ENCODE peak calls at places on chromosomes 2 and 18, in five cellular contexts. Y is tibial nerve, D is astrocyte, H is tibial artery, Z is adrenal gland. M is an unnamed sample.

GRCh38 chr2:74867841-74868658 is 34.1 kb downstream of the HK2 start:
- DNase-seq in Y (no peak), D (peak; percentile 77), H (peak; percentile 76), Z (no peak), M (no peak)

GRCh38 chr2:205769494-205769848 is 87.2 kb downstream of the NRP2 start:
- DNase-seq in Y (no peak), D (peak; percentile 95), H (no peak), Z (no peak), M (peak; percentile 78)

GRCh38 chr2:113212245-113213060 is 38.7 kb downstream of the PSD4 start:
- DNase-seq in Y (peak; percentile 41), D (no peak), H (peak; percentile 73), Z (no peak), M (no peak)

GRCh38 chr2:219285894-219286425 is 6.8 kb downstream of the DNAJB2 start:
- DNase-seq in Y (peak; percentile 65), D (peak; percentile 30), H (no peak), Z (peak; percentile 60), M (peak; percentile 29)

GRCh38 chr2:19837235-19837766 is 64.5 kb downstream of the TTC32 start:
- DNase-seq in Y (no peak), D (no peak), H (no peak), Z (no peak), M (no peak)

GRCh38 chr18:74225193-74225840 is 66.4 kb downstream of the CYB5A start:
- DNase-seq in Y (no peak), D (no peak), H (no peak), Z (peak; percentile 63), M (no peak)

GRCh38 chr18:3466872-3467271 is 16.9 kb downstream of the TGIF1 start:
- DNase-seq in Y (no peak), D (no peak), H (no peak), Z (no peak), M (no peak)

GRCh38 chr2:235444101-235444597 is 49.7 kb upstream of the AGAP1 start:
- DNase-seq in Y (no peak), D (no peak), H (no peak), Z (no peak), M (no peak)

GRCh38 chr2:45506756-45507155 is 104.3 kb downstream of the SRBD1 start:
- DNase-seq in Y (no peak), D (no peak), H (no peak), Z (no peak), M (no peak)

GRCh38 chr2:162750033-162750432 is 88.5 kb downstream of the KCNH7 start:
- DNase-seq in Y (no peak), D (no peak), H (no peak), Z (no peak), M (no peak)

GRCh38 chr2:234823877-234824376 is 127.9 kb upstream of the SH3BP4 start:
- DNase-seq in Y (peak; percentile 45), D (peak; percentile 100), H (peak; percentile 71), Z (peak; percentile 79), M (peak; percentile 96)

GRCh38 chr18:67043276-67043675 is 439.4 kb upstream of the CDH19 start:
- DNase-seq in Y (no peak), D (no peak), H (no peak), Z (no peak), M (no peak)

GRCh38 chr2:134295441-134295840 is 41.6 kb downstream of the MGAT5 start:
- DNase-seq in Y (no peak), D (no peak), H (no peak), Z (no peak), M (no peak)

GRCh38 chr18:56097561-56098095 is 509.6 kb upstream of the TCF4 start:
- DNase-seq in Y (no peak), D (peak; percentile 35), H (no peak), Z (no peak), M (no peak)

GRCh38 chr2:175356901-175357300 is 175.4 kb upstream of the ATP5MC3 start:
- DNase-seq in Y (no peak), D (no peak), H (no peak), Z (no peak), M (no peak)

GRCh38 chr2:113157108-113157896 is 16.5 kb upstream of the PSD4 start:
- DNase-seq in Y (no peak), D (peak; percentile 10), H (peak; percentile 49), Z (peak; percentile 56), M (no peak)

GRCh38 chr18:79200546-79201268 is 131.5 kb downstream of the ATP9B start:
- DNase-seq in Y (peak; percentile 39), D (peak; percentile 20), H (no peak), Z (peak; percentile 40), M (no peak)

GRCh38 chr2:222196159-222196558 is 102.6 kb downstream of the PAX3 start:
- DNase-seq in Y (no peak), D (peak; percentile 16), H (no peak), Z (no peak), M (no peak)

GRCh38 chr2:218798767-218799504 is 17.0 kb downstream of the CYP27A1 start:
- DNase-seq in Y (no peak), D (peak; percentile 54), H (no peak), Z (no peak), M (no peak)

GRCh38 chr18:78974115-78974740 is 5.4 kb upstream of the SALL3 start:
- DNase-seq in Y (no peak), D (no peak), H (no peak), Z (no peak), M (no peak)

GRCh38 chr2:216385478-216385877 is 13.2 kb upstream of the MARCHF4 start:
- DNase-seq in Y (no peak), D (no peak), H (no peak), Z (no peak), M (no peak)

GRCh38 chr2:187358531-187358930 is 89.5 kb downstream of the CALCRL start:
- DNase-seq in Y (no peak), D (peak; percentile 59), H (no peak), Z (no peak), M (no peak)

GRCh38 chr18:61336766-61337165 is 3.5 kb downstream of the CDH20 start:
- DNase-seq in Y (no peak), D (no peak), H (no peak), Z (no peak), M (no peak)

GRCh38 chr2:118294063-118294462 is 205.8 kb downstream of the INSIG2 start:
- DNase-seq in Y (no peak), D (no peak), H (no peak), Z (no peak), M (no peak)

DNA sequence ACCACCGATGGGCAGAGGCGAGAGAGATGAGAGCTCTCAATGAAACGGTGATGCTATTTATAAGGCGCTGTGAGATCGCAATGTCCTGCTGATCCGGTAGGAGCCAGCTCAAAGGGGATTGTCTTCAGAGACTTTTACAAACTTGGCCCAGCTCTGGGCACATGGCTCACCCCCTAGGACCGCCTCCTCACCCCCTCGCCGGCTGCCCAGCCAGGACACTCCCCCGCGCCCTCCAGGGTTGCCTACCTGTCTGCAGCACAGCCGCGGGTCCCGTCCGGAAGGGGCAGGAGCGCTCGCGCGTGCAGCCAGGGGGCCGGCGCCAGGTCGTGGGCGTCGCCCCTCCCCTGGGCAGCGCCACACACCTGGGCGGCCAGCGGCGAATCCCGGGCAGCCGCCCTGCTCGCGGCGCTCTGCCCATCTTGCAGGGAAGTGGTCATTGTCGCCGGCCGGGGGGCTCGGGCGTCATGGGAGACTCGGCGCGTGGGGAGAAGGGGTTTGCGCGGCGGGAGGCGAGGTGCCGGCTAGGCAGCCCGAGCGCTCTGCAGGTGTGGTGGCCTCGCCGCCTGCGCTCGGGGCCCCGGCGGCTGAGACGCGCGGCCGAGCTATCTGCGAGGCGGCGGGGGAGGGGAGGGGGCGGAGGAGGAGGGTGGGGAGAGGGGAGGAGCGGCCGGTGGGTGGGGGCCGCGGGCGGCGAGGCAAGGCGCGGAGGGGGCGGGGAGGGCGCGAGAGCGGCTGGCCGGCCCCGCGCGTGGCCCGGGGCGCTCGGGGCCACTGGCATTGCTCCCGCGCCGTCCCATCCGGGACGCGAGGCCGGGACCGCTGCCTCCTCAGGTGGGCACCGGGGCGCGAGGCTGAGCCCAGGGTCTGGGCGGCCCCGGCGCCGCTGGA is at the start of gene GRB14:
- DNase-seq in Y (no peak), D (no peak), H (no peak), Z (no peak), M (no peak)
- H3K27ac ChIP-seq in Y (peak within 1 kb of the TSS; percentile 72), D (no peak within 1 kb of the TSS), H (no peak within 1 kb of the TSS), Z (no peak within 1 kb of the TSS), M (no peak within 1 kb of the TSS)

GRCh38 chr2:4134881-4135565 is 431.6 kb downstream of the DCDC2C start:
- DNase-seq in Y (no peak), D (no peak), H (no peak), Z (no peak), M (no peak)

GRCh38 chr2:4135765-4136164 is 432.4 kb downstream of the DCDC2C start:
- DNase-seq in Y (no peak), D (no peak), H (no peak), Z (no peak), M (no peak)

DNA sequence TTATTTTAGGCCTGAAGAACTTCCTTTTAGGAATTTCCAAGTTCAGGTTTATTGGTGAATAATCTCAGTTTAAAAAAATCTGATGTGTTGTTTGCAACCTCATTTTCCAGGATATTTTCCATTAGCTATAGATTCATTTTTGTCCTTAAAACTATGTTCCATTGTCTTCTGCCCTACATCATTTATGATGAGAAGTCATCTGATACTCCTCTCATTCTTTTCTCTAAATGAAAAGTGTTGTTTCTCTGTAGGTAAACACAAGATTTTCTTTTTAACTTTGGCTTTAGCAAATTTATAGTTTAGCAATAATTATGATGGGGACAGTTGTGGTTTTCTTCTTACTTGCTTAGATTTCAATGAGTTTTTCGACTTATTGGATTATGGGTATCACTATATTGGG is 427.3 kb downstream of the DCDC2C start:
- DNase-seq in Y (no peak), D (no peak), H (no peak), Z (no peak), M (no peak)
- H3K9me3 ChIP-seq in Y (no peaks in the 10 kb centered on the region), D (peaks cover 4% of the 10 kb centered on the region), H (peaks cover 7% of the 10 kb centered on the region), Z (no peaks in the 10 kb centered on the region), M (peaks cover 30% of the 10 kb centered on the region)

DNA sequence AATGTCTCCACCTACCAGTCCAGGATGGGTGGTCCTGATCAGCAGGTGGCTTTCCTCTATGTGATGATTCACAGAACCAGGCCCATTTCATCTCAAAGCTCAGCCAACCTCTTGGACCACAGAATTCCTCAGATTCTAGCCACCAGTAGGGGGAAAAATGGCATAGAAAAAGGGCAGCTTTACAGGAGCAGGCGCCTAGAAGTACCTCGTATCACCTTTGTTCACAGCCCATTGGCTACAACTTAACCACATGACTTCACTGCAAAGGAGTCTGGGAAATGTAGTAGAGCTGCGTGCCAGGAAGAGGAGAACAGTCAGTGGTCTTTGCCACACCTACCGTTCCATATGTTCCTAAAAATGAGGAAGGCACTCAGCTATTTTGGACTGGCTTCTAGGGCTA is 62.8 kb upstream of the DTNA start:
- DNase-seq in Y (no peak), D (no peak), H (no peak), Z (no peak), M (no peak)
- H3K27ac ChIP-seq in Y (no peak overlapping the region), D (no peak overlapping the region), H (peak overlapping the region; percentile 27), Z (no peak overlapping the region), M (no peak overlapping the region)

GRCh38 chr2:34030273-34030672 is 431.2 kb upstream of the FAM98A start:
- DNase-seq in Y (no peak), D (no peak), H (no peak), Z (no peak), M (no peak)

GRCh38 chr2:34025196-34025595 is 426.1 kb upstream of the FAM98A start:
- DNase-seq in Y (no peak), D (no peak), H (no peak), Z (no peak), M (no peak)

GRCh38 chr2:34029073-34029472 is 430.0 kb upstream of the FAM98A start:
- DNase-seq in Y (no peak), D (no peak), H (no peak), Z (no peak), M (no peak)

DNA sequence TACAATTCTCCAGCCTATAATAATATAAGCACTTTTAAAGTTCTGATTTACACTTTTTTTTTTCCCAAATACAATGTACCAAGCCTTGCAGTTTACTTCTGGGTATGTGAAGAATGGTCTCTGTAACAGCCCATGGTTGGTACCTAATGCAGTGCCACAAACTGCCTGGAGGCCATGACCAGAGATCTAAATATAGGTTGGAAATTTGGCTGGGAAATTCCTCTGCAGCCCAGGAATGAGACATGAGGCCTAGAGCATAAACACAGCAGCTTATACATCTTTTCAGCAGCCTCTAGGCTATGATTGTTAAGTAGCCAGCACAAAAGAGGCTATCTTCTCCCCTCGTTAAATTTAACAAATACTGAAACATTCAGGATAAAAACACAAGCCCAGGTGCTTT is 432.0 kb upstream of the FAM98A start:
- DNase-seq in Y (no peak), D (no peak), H (no peak), Z (no peak), M (no peak)
- H3K9me3 ChIP-seq in Y (no peaks in the 10 kb centered on the region), D (no peaks in the 10 kb centered on the region), H (no peaks in the 10 kb centered on the region), Z (no peaks in the 10 kb centered on the region), M (no peaks in the 10 kb centered on the region)

M was measured in AG04450.